ENCODE peak calls at places on chromosomes 2 and 18, in seven cellular contexts. One of them, this sample, is unnamed.
A peak's percentile ranks its signal among the peaks of the same experiment; 100 is the strongest.

GRCh38 chr2:127575185-127575765 is 39.8 kb downstream of the MYO7B start:
- DNase-seq in MM.1S: peak; percentile 36
- DNase-seq in HL-60: no peak
- DNase-seq in heart left ventricle: no peak
- DNase-seq in PC-3: no peak
- DNase-seq in fibroblast of lung: no peak
- DNase-seq in K562: no peak
- DNase-seq in this sample: no peak

GRCh38 chr2:152369176-152369860 is 34.3 kb downstream of the FMNL2 start:
- DNase-seq in heart left ventricle: no peak
- DNase-seq in HL-60: no peak
- DNase-seq in fibroblast of lung: peak; percentile 91
- DNase-seq in MM.1S: no peak
- DNase-seq in PC-3: no peak
- DNase-seq in K562: no peak
- DNase-seq in this sample: no peak

GRCh38 chr2:88400398-88400797 is 52.1 kb downstream of the FOXI3 start:
- DNase-seq in PC-3: no peak
- DNase-seq in heart left ventricle: no peak
- DNase-seq in fibroblast of lung: no peak
- DNase-seq in HL-60: no peak
- DNase-seq in MM.1S: no peak
- DNase-seq in K562: no peak
- DNase-seq in this sample: no peak

GRCh38 chr2:211879323-211879722 is 659.3 kb downstream of the ERBB4 start:
- DNase-seq in K562: no peak
- DNase-seq in PC-3: peak; percentile 24
- DNase-seq in MM.1S: peak; percentile 39
- DNase-seq in HL-60: no peak
- DNase-seq in fibroblast of lung: peak; percentile 6
- DNase-seq in heart left ventricle: no peak
- DNase-seq in this sample: no peak

GRCh38 chr18:3350566-3351527 is 88.9 kb downstream of the MYL12B start:
- DNase-seq in heart left ventricle: no peak
- DNase-seq in fibroblast of lung: peak; percentile 69
- DNase-seq in MM.1S: no peak
- DNase-seq in K562: no peak
- DNase-seq in PC-3: peak; percentile 76
- DNase-seq in HL-60: no peak
- DNase-seq in this sample: no peak

GRCh38 chr2:228408529-228409227 is 227.2 kb upstream of the SPHKAP start:
- DNase-seq in fibroblast of lung: no peak
- DNase-seq in heart left ventricle: no peak
- DNase-seq in PC-3: peak; percentile 67
- DNase-seq in MM.1S: no peak
- DNase-seq in HL-60: no peak
- DNase-seq in K562: no peak
- DNase-seq in this sample: no peak

GRCh38 chr2:159706385-159706980 is 5.8 kb upstream of the MARCHF7 start:
- DNase-seq in MM.1S: no peak
- DNase-seq in fibroblast of lung: peak; percentile 31
- DNase-seq in HL-60: no peak
- DNase-seq in K562: no peak
- DNase-seq in heart left ventricle: no peak
- DNase-seq in PC-3: no peak
- DNase-seq in this sample: no peak

GRCh38 chr2:217691516-217691915 is 311.3 kb downstream of the TNS1 start:
- DNase-seq in K562: no peak
- DNase-seq in MM.1S: no peak
- DNase-seq in fibroblast of lung: peak; percentile 61
- DNase-seq in PC-3: no peak
- DNase-seq in HL-60: no peak
- DNase-seq in heart left ventricle: no peak
- DNase-seq in this sample: no peak

GRCh38 chr2:48483506-48483905 is 46.4 kb upstream of the STON1 start:
- DNase-seq in fibroblast of lung: peak; percentile 80
- DNase-seq in HL-60: no peak
- DNase-seq in K562: no peak
- DNase-seq in MM.1S: no peak
- DNase-seq in heart left ventricle: no peak
- DNase-seq in PC-3: no peak
- DNase-seq in this sample: no peak

GRCh38 chr2:204177977-204178522 is 241.5 kb downstream of the ICOS start:
- DNase-seq in PC-3: peak; percentile 47
- DNase-seq in heart left ventricle: peak; percentile 32
- DNase-seq in fibroblast of lung: no peak
- DNase-seq in K562: peak; percentile 18
- DNase-seq in HL-60: no peak
- DNase-seq in MM.1S: peak; percentile 45
- DNase-seq in this sample: no peak

GRCh38 chr18:31513189-31513907 is 15.4 kb downstream of the DSG2 start:
- DNase-seq in HL-60: no peak
- DNase-seq in MM.1S: no peak
- DNase-seq in heart left ventricle: no peak
- DNase-seq in PC-3: peak; percentile 74
- DNase-seq in fibroblast of lung: peak; percentile 88
- DNase-seq in K562: no peak
- DNase-seq in this sample: no peak

GRCh38 chr2:237536083-237536415 is 30.3 kb upstream of the PRLH start:
- DNase-seq in fibroblast of lung: no peak
- DNase-seq in PC-3: no peak
- DNase-seq in K562: no peak
- DNase-seq in HL-60: no peak
- DNase-seq in MM.1S: no peak
- DNase-seq in heart left ventricle: no peak
- DNase-seq in this sample: no peak

GRCh38 chr18:8423051-8423558 is 186.1 kb upstream of the RAB12 start:
- DNase-seq in fibroblast of lung: peak; percentile 76
- DNase-seq in heart left ventricle: no peak
- DNase-seq in K562: no peak
- DNase-seq in MM.1S: no peak
- DNase-seq in HL-60: no peak
- DNase-seq in PC-3: peak; percentile 67
- DNase-seq in this sample: no peak

GRCh38 chr2:43324589-43325447 is 98.4 kb upstream of the ZFP36L2 start:
- DNase-seq in MM.1S: no peak
- DNase-seq in HL-60: no peak
- DNase-seq in fibroblast of lung: peak; percentile 42
- DNase-seq in K562: no peak
- DNase-seq in heart left ventricle: peak; percentile 38
- DNase-seq in PC-3: no peak
- DNase-seq in this sample: no peak

GRCh38 chr18:11514267-11514666 is 95.1 kb upstream of the SLC35G4 start:
- DNase-seq in MM.1S: no peak
- DNase-seq in heart left ventricle: no peak
- DNase-seq in PC-3: no peak
- DNase-seq in K562: no peak
- DNase-seq in fibroblast of lung: peak; percentile 44
- DNase-seq in HL-60: no peak
- DNase-seq in this sample: no peak

GRCh38 chr2:9138507-9139085 is 68.0 kb upstream of the ASAP2 start:
- DNase-seq in K562: peak; percentile 62
- DNase-seq in fibroblast of lung: peak; percentile 14
- DNase-seq in HL-60: no peak
- DNase-seq in heart left ventricle: no peak
- DNase-seq in MM.1S: no peak
- DNase-seq in PC-3: no peak
- DNase-seq in this sample: no peak
- TF ChIP-seq CTCF in K562: peak; percentile 72
- TF ChIP-seq CTCF in fibroblast of lung: peak; percentile 32
- TF ChIP-seq CTCF in HL-60: peak; percentile 37
- TF ChIP-seq CTCF in heart left ventricle: peak; percentile 11
- TF ChIP-seq CTCF in MM.1S: peak; percentile 14
- TF ChIP-seq CTCF in PC-3: peak; percentile 45
- TF ChIP-seq CTCF in this sample: no peak

GRCh38 chr2:234169676-234170075 is 119.2 kb downstream of the SPP2 start:
- DNase-seq in HL-60: no peak
- DNase-seq in PC-3: no peak
- DNase-seq in MM.1S: no peak
- DNase-seq in K562: no peak
- DNase-seq in fibroblast of lung: no peak
- DNase-seq in heart left ventricle: no peak
- DNase-seq in this sample: no peak

GRCh38 chr2:234175649-234176048 is 125.1 kb downstream of the SPP2 start:
- DNase-seq in K562: no peak
- DNase-seq in HL-60: no peak
- DNase-seq in MM.1S: no peak
- DNase-seq in fibroblast of lung: no peak
- DNase-seq in PC-3: no peak
- DNase-seq in heart left ventricle: no peak
- DNase-seq in this sample: no peak

GRCh38 chr2:234166521-234166920 is 116.0 kb downstream of the SPP2 start:
- DNase-seq in fibroblast of lung: no peak
- DNase-seq in PC-3: no peak
- DNase-seq in heart left ventricle: no peak
- DNase-seq in HL-60: no peak
- DNase-seq in K562: no peak
- DNase-seq in MM.1S: no peak
- DNase-seq in this sample: no peak

GRCh38 chr2:234172066-234172465 is 121.6 kb downstream of the SPP2 start:
- DNase-seq in MM.1S: no peak
- DNase-seq in heart left ventricle: no peak
- DNase-seq in fibroblast of lung: no peak
- DNase-seq in HL-60: no peak
- DNase-seq in K562: no peak
- DNase-seq in PC-3: no peak
- DNase-seq in this sample: no peak

GRCh38 chr2:234171666-234172065 is 121.2 kb downstream of the SPP2 start:
- DNase-seq in HL-60: no peak
- DNase-seq in K562: no peak
- DNase-seq in PC-3: no peak
- DNase-seq in fibroblast of lung: no peak
- DNase-seq in heart left ventricle: no peak
- DNase-seq in MM.1S: no peak
- DNase-seq in this sample: no peak
- H3K27ac ChIP-seq in HL-60: no peak overlapping the region
- H3K27ac ChIP-seq in K562: no peak overlapping the region
- H3K27ac ChIP-seq in PC-3: no peak overlapping the region
- H3K27ac ChIP-seq in fibroblast of lung: no peak overlapping the region
- H3K27ac ChIP-seq in heart left ventricle: no peak overlapping the region
- H3K27ac ChIP-seq in MM.1S: no peak overlapping the region
- H3K27ac ChIP-seq in this sample: no peak overlapping the region

GRCh38 chr2:72827999-72828646 is 2.3 kb upstream of the EXOC6B start:
- DNase-seq in K562: no peak
- DNase-seq in HL-60: no peak
- DNase-seq in heart left ventricle: no peak
- DNase-seq in MM.1S: no peak
- DNase-seq in fibroblast of lung: peak; percentile 87
- DNase-seq in PC-3: peak; percentile 92
- DNase-seq in this sample: no peak
- H3K4me3 ChIP-seq in K562: no peak overlapping the region
- H3K4me3 ChIP-seq in HL-60: no peak overlapping the region
- H3K4me3 ChIP-seq in heart left ventricle: no peak overlapping the region
- H3K4me3 ChIP-seq in MM.1S: no peak overlapping the region
- H3K4me3 ChIP-seq in fibroblast of lung: no peak overlapping the region
- H3K4me3 ChIP-seq in PC-3: peak overlapping the region; percentile 37
- H3K4me3 ChIP-seq in this sample: no peak overlapping the region

GRCh38 chr18:29644276-29644675 is 1398.3 kb downstream of the DSC3 start:
- DNase-seq in heart left ventricle: no peak
- DNase-seq in MM.1S: no peak
- DNase-seq in PC-3: peak; percentile 90
- DNase-seq in fibroblast of lung: peak; percentile 63
- DNase-seq in K562: no peak
- DNase-seq in HL-60: no peak
- DNase-seq in this sample: no peak

GRCh38 chr18:29651121-29651675 is 1391.3 kb downstream of the DSC3 start:
- DNase-seq in heart left ventricle: no peak
- DNase-seq in MM.1S: no peak
- DNase-seq in K562: no peak
- DNase-seq in fibroblast of lung: peak; percentile 72
- DNase-seq in PC-3: peak; percentile 21
- DNase-seq in HL-60: no peak
- DNase-seq in this sample: no peak

GRCh38 chr18:29652797-29653196 is 1389.7 kb downstream of the DSC3 start:
- DNase-seq in heart left ventricle: no peak
- DNase-seq in K562: no peak
- DNase-seq in MM.1S: no peak
- DNase-seq in PC-3: peak; percentile 32
- DNase-seq in fibroblast of lung: peak; percentile 7
- DNase-seq in HL-60: no peak
- DNase-seq in this sample: no peak

GRCh38 chr18:29648891-29649290 is 1393.7 kb downstream of the DSC3 start:
- DNase-seq in fibroblast of lung: no peak
- DNase-seq in HL-60: no peak
- DNase-seq in MM.1S: no peak
- DNase-seq in PC-3: no peak
- DNase-seq in K562: no peak
- DNase-seq in heart left ventricle: no peak
- DNase-seq in this sample: no peak

DNA sequence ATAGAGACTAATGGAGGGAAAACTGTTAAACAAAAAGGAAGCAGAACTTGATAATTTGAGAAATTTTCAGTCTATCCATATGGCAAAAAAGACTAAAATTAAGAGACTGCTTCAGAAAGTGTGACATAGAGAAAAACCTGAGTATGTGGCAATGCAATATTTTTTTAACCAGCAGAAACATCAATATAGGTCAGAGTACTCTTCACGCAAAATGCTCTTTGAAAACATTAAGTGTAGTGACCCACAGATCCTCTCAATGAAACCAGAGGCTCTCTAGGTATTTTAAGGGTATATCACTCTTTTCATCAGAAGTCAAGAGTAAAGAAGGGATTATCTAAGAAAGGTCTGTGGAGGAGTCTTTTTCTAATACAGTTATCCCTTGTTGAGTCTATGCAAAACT is 1394.8 kb downstream of the DSC3 start:
- DNase-seq in K562: no peak
- DNase-seq in PC-3: no peak
- DNase-seq in MM.1S: no peak
- DNase-seq in fibroblast of lung: no peak
- DNase-seq in HL-60: no peak
- DNase-seq in heart left ventricle: no peak
- DNase-seq in this sample: no peak
- TF ChIP-seq CTCF in K562: no peak
- TF ChIP-seq CTCF in PC-3: no peak
- TF ChIP-seq CTCF in MM.1S: no peak
- TF ChIP-seq CTCF in fibroblast of lung: no peak
- TF ChIP-seq CTCF in HL-60: no peak
- TF ChIP-seq CTCF in heart left ventricle: no peak
- TF ChIP-seq CTCF in this sample: no peak

GRCh38 chr2:10222-10875 is 36.0 kb downstream of the FAM110C start:
- DNase-seq in HL-60: no peak
- DNase-seq in PC-3: no peak
- DNase-seq in heart left ventricle: no peak
- DNase-seq in fibroblast of lung: peak; percentile 10
- DNase-seq in MM.1S: no peak
- DNase-seq in K562: no peak
- DNase-seq in this sample: no peak

GRCh38 chr2:11248-11941 is 34.9 kb downstream of the FAM110C start:
- DNase-seq in PC-3: peak; percentile 28
- DNase-seq in HL-60: no peak
- DNase-seq in K562: no peak
- DNase-seq in heart left ventricle: no peak
- DNase-seq in fibroblast of lung: peak; percentile 4
- DNase-seq in MM.1S: peak; percentile 46
- DNase-seq in this sample: peak; percentile 72
- H3K27ac ChIP-seq in PC-3: no peak overlapping the region
- H3K27ac ChIP-seq in HL-60: no peak overlapping the region
- H3K27ac ChIP-seq in K562: no peak overlapping the region
- H3K27ac ChIP-seq in heart left ventricle: no peak overlapping the region
- H3K27ac ChIP-seq in fibroblast of lung: no peak overlapping the region
- H3K27ac ChIP-seq in MM.1S: no peak overlapping the region
- H3K27ac ChIP-seq in this sample: no peak overlapping the region